ENCODE peak calls at places on chromosomes 16 and 17, in five cellular contexts. R, V, T, L and A are unnamed samples.

GRCh38 chr17:80799553-80800403 is 191.9 kb upstream of the CHMP6 start:
- DNase-seq in R (no peak), V (no peak), L (no peak), T (no peak), A (no peak)

GRCh38 chr17:80727409-80727755 is 182.7 kb downstream of the RPTOR start:
- DNase-seq in L (no peak), T (no peak), R (no peak), V (no peak), A (no peak)

GRCh38 chr17:82815354-82815753 is 24.5 kb downstream of the ZNF750 start:
- DNase-seq in V (no peak), T (no peak), R (no peak), L (peak), A (no peak)

GRCh38 chr16:84667600-84668309 is 19.4 kb downstream of the KLHL36 start:
- DNase-seq in V (no peak), T (peak), L (no peak), R (no peak), A (no peak)

GRCh38 chr17:77877674-77878355 is 80.7 kb upstream of the TNRC6C start:
- DNase-seq in R (no peak), L (no peak), T (no peak), V (no peak), A (no peak)

GRCh38 chr17:77421635-77421982 is 280.8 kb downstream of the SEC14L1 start:
- DNase-seq in L (no peak), V (no peak), R (no peak), T (no peak), A (no peak)

GRCh38 chr16:17460890-17461289 is 9.9 kb downstream of the XYLT1 start:
- DNase-seq in V (no peak), T (peak), L (no peak), R (no peak), A (no peak)

GRCh38 chr16:2897110-2897509 is 14.1 kb downstream of the FLYWCH2 start:
- DNase-seq in T (no peak), R (no peak), L (no peak), V (no peak), A (no peak)

GRCh38 chr16:84925092-84925772 is 86.1 kb downstream of the ZDHHC7 start:
- DNase-seq in T (peak), V (peak), R (peak), L (peak), A (peak)

GRCh38 chr16:53980675-53981074 is 276.7 kb downstream of the FTO start:
- DNase-seq in R (no peak), V (no peak), T (no peak), L (no peak), A (no peak)

GRCh38 chr16:55480228-55480655 is 1.2 kb downstream of the MMP2 start:
- DNase-seq in R (no peak), L (peak), V (peak), T (peak), A (peak)

GRCh38 chr17:45919136-45919535 is 24.8 kb downstream of the MAPT start:
- DNase-seq in T (no peak), V (no peak), L (no peak), R (no peak), A (no peak)

GRCh38 chr17:17022011-17022800 is 20.1 kb upstream of the MPRIP start:
- DNase-seq in T (no peak), R (no peak), L (no peak), V (no peak), A (no peak)

GRCh38 chr17:36680701-36681202 is 79.4 kb downstream of the MRM1 start:
- DNase-seq in R (no peak), T (no peak), V (no peak), L (no peak), A (no peak)

GRCh38 chr17:29433551-29433950 is 43.4 kb downstream of the TAOK1 start:
- DNase-seq in L (no peak), R (no peak), V (no peak), T (no peak), A (no peak)

GRCh38 chr16:67406628-67407027 is 9.6 kb downstream of the ZDHHC1 start:
- DNase-seq in T (peak), R (no peak), V (no peak), L (no peak), A (no peak)

GRCh38 chr17:27670791-27671590 is 40.0 kb downstream of the LGALS9 start:
- DNase-seq in T (no peak), R (no peak), L (no peak), V (no peak), A (no peak)

GRCh38 chr16:7025616-7026190 is 306.9 kb upstream of the RBFOX1 start:
- DNase-seq in T (no peak), R (no peak), V (peak), L (peak), A (peak)